ENCODE peak calls at places on chromosomes 6 and 20, in six cellular contexts. H is astrocyte of the spinal cord, X is heart left ventricle, C is fibroblast of mammary gland, I is lung, J is GM23338. Q is an unnamed sample.

GRCh38 chr6:46993846-46994245 is 48.3 kb downstream of the ADGRF1 start:
- DNase-seq in H (peak), X (no peak), C (peak), I (no peak), J (no peak), Q (no peak)

GRCh38 chr6:84033523-84034451 is at the start of gene MRAP2:
- DNase-seq in H (peak), X (no peak), C (peak), I (peak), J (peak), Q (peak)

GRCh38 chr6:152905551-152906299 is 77.1 kb downstream of the FBXO5 start:
- DNase-seq in H (no peak), X (no peak), C (no peak), I (no peak), J (no peak), Q (no peak)

GRCh38 chr20:13485576-13485975 is 153.2 kb downstream of the TASP1 start:
- DNase-seq in H (no peak), X (no peak), C (no peak), I (no peak), J (no peak), Q (no peak)

GRCh38 chr20:31845300-31845863 is at the start of gene FOXS1:
- DNase-seq in H (peak), X (peak), C (no peak), I (no peak), J (peak), Q (peak)

GRCh38 chr20:59850018-59850641 is 83.3 kb downstream of the SYCP2 start:
- DNase-seq in H (peak), X (no peak), C (peak), I (no peak), J (peak), Q (no peak)

GRCh38 chr6:100078509-100078908 is 84.5 kb upstream of the MCHR2 start:
- DNase-seq in H (peak), X (no peak), C (peak), I (no peak), J (peak), Q (no peak)

GRCh38 chr20:2314759-2315439 is 19.1 kb downstream of the TGM3 start:
- DNase-seq in H (peak), X (no peak), C (peak), I (no peak), J (no peak), Q (peak)

GRCh38 chr6:133359256-133359655 is 118.1 kb downstream of the EYA4 start:
- DNase-seq in H (no peak), X (no peak), C (no peak), I (no peak), J (no peak), Q (no peak)

GRCh38 chr20:15610700-15611277 is 962.5 kb downstream of the KIF16B start:
- DNase-seq in H (no peak), X (no peak), C (no peak), I (no peak), J (no peak), Q (no peak)

GRCh38 chr20:709421-709820 is 33.8 kb upstream of the SCRT2 start:
- DNase-seq in H (no peak), X (peak), C (peak), I (no peak), J (no peak), Q (peak)

GRCh38 chr6:124958149-124958548 is 4.1 kb upstream of the RNF217 start:
- DNase-seq in H (no peak), X (no peak), C (no peak), I (no peak), J (no peak), Q (no peak)

GRCh38 chr20:61731363-61732181 is 334.1 kb downstream of the TAF4 start:
- DNase-seq in H (peak), X (peak), C (peak), I (no peak), J (no peak), Q (no peak)

GRCh38 chr6:18632670-18633410 is 245.7 kb downstream of the RNF144B start:
- DNase-seq in H (peak), X (no peak), C (peak), I (no peak), J (no peak), Q (no peak)

GRCh38 chr6:11769816-11770545 is 8.6 kb downstream of the ADTRP start:
- DNase-seq in H (no peak), X (no peak), C (no peak), I (no peak), J (peak), Q (no peak)

GRCh38 chr6:131443014-131443413 is 130.0 kb upstream of the ARG1 start:
- DNase-seq in H (no peak), X (no peak), C (no peak), I (no peak), J (no peak), Q (no peak)

GRCh38 chr20:9068896-9069663 is at the start of gene PLCB4:
- DNase-seq in H (peak), X (peak), C (peak), I (no peak), J (peak), Q (peak)

GRCh38 chr20:58228103-58228483 is 360 bp downstream of the ANKRD60 start:
- DNase-seq in H (no peak), X (no peak), C (no peak), I (no peak), J (peak), Q (no peak)

GRCh38 chr20:48995599-48995998 is 50.5 kb upstream of the CSE1L start:
- DNase-seq in H (no peak), X (no peak), C (no peak), I (no peak), J (no peak), Q (no peak)

GRCh38 chr20:49563015-49563980 is 4.6 kb downstream of the PTGIS start:
- DNase-seq in H (no peak), X (no peak), C (no peak), I (no peak), J (no peak), Q (no peak)

GRCh38 chr20:55353206-55353605 is 652.1 kb downstream of the CBLN4 start:
- DNase-seq in H (no peak), X (no peak), C (peak), I (no peak), J (no peak), Q (no peak)

GRCh38 chr6:141562181-141562800 is 570.4 kb upstream of the GJE1 start:
- DNase-seq in H (no peak), X (peak), C (no peak), I (peak), J (peak), Q (peak)

GRCh38 chr6:157613011-157613522 is 210.0 kb upstream of the SNX9 start:
- DNase-seq in H (peak), X (no peak), C (peak), I (no peak), J (no peak), Q (no peak)

GRCh38 chr6:69179681-69180080 is 544.6 kb downstream of the ADGRB3 start:
- DNase-seq in H (no peak), X (no peak), C (no peak), I (no peak), J (peak), Q (no peak)

GRCh38 chr20:3889489-3890409 is 562 bp downstream of the PANK2 start:
- DNase-seq in H (no peak), X (peak), C (no peak), I (peak), J (peak), Q (peak)

GRCh38 chr6:97177905-97178304 is 105.1 kb downstream of the MMS22L start:
- DNase-seq in H (peak), X (no peak), C (no peak), I (no peak), J (no peak), Q (no peak)

GRCh38 chr20:325889-326644 is 715 bp downstream of the SOX12 start:
- DNase-seq in H (peak), X (peak), C (peak), I (peak), J (peak), Q (peak)

GRCh38 chr6:135880066-135880972 is 28.8 kb downstream of the PDE7B start:
- DNase-seq in H (peak), X (no peak), C (peak), I (no peak), J (no peak), Q (no peak)
- H3K4me3 ChIP-seq in H (peak), X (peak), C (peak), I (no peak), J (no peak), Q (peak)

GRCh38 chr6:135753196-135753595 is 98.3 kb upstream of the PDE7B start:
- DNase-seq in H (no peak), X (no peak), C (no peak), I (no peak), J (no peak), Q (no peak)

GRCh38 chr6:135748189-135748588 is 103.3 kb upstream of the PDE7B start:
- DNase-seq in H (no peak), X (no peak), C (no peak), I (no peak), J (no peak), Q (no peak)

DNA sequence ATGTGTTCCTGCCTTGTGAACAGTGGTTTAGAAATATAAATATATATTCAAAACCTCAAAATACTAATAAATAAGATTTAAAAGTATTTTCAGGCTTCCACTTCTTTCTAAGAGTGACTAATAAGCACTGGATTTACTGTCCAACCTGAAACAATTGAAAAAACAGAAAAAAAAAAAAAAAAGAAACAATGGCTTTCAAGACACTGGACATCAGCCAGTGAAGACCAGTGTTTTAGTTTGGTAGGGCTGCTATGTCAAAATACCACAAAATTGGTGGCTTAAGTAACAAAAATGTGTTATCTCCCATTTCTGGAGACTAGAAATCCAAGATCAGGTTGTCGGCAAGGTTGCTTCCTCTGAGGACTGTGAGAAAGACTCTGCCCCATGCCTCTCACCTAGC is 101.4 kb upstream of the PDE7B start:
- DNase-seq in H (no peak), X (no peak), C (no peak), I (no peak), J (no peak), Q (no peak)
- H3K4me3 ChIP-seq in H (no peak), X (no peak), C (no peak), I (no peak), J (no peak), Q (no peak)

DNA sequence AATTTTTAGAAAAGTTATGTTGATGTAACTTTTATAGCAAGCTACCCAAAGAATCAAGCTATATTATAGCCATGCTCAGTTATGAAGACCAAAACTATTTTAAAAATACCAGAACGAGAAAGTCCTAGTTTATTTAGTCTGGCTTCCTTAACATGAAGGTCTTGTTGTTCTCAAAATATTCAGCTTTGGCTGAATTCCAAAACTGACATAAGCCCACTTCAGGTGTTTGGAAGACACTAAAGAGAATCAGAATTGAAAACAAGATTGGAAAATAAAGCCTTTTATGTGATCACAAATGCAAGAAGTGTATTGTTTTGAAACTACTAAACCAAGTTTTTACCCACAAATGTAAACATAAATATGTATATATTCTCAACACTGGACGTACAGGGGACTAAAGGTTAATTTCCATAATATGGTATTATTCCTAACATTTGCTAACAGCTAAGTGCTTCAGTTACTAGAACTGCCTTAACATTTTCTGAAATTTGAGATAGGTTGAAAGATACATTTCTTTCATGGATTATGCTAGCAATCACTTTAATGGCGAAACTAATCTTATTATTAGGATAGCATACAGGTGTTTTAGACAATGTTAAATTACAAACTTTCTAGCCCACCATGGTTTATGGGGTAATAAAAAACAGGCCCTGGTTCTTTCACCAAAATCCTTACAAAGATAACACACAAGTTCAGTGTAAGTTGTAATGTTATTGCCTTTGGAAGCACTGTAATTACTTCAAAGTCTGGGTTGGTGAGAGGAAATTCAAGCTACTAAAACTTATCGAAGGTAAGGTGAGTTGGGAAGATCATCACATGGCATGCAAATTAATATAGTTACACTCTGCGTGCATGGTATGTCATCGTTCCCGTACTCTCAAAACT is 1.6 kb downstream of the MAP3K5 start:
- DNase-seq in H (peak), X (no peak), C (no peak), I (no peak), J (no peak), Q (no peak)
- H3K4me3 ChIP-seq in H (peak), X (peak), C (peak), I (peak), J (peak), Q (peak)

DNA sequence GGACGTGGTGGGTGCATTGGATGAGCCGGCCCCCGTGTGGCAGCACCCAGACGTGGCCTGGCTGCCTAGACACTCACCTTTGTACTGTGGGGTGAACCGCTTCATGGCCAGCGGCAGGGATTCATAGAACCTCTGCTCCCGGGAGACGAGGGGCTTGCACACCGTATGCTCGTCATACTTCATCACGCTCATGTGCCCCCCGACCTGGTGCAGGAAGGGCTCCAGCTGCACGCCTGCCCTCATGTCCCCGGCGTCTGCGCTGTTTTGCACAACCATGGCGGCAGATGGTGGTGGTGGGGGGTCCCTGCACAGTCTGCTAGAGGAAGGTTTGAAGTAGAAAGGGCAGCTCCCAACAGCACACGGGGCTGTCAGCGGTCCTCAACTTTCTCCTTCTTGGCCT is 11.5 kb downstream of the IP6K3 start:
- DNase-seq in H (no peak), X (no peak), C (no peak), I (no peak), J (no peak), Q (no peak)
- H3K4me3 ChIP-seq in H (no peak), X (no peak), C (no peak), I (no peak), J (no peak), Q (no peak)

DNA sequence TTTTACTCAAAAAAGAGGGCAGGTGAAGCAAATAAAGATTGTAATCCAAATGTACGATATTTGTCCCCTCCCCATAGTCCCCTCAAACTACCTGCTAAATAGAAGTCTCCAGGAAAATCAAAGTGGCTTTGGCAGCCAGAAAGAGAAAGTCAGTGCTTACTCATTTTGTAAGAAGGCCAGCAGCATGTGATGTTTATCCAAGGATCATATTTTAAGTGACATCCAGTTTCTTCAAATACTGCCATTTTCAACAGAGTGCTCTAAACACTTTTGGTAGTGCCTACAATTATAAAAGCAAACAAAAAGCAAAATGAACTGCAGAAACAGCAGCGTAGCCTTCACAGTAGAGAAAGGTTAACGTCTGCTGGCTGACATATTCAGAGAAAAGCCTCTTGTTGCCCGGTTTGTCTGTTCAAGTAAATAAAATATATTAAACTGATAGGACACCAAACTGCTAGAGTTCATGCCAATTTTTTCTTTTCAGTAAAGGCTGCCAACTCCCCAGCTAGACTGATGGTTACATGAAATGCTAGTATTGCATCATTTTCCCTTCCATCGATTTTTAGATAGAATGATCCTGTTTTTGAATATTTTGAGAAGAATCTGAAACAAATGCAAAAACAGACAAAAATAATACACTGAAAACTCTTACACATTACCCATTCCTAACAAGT is 705.7 kb upstream of the SLC35B3 start:
- DNase-seq in H (peak), X (no peak), C (peak), I (no peak), J (no peak), Q (no peak)
- H3K4me3 ChIP-seq in H (no peak), X (no peak), C (no peak), I (no peak), J (no peak), Q (no peak)

DNA sequence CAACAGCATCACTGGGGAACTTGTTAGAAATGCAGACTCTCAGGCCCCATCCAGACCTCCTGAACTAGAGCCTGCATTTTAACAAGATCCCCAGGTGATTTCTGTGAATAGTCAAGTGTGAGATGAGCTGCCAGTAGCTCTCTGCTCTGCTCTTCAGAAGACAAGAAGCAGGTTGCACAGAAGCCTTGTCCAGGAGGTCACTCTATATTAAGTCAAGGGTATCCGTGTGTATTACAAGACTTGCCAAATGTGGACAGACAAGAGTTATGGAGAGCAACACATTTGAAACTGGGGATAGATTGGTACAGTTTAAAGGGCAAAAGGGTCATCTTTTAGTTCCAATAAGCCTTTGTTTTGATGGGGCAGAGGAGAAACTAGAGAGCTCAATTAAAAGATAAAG is 23.2 kb upstream of the RIN2 start:
- DNase-seq in H (no peak), X (no peak), C (no peak), I (no peak), J (no peak), Q (no peak)
- H3K4me3 ChIP-seq in H (no peak), X (no peak), C (no peak), I (no peak), J (no peak), Q (no peak)